ENCODE peak calls at places on chromosomes 5 and 9, in five cellular contexts. K is GM23248, W is neuronal stem cell, G is PC-9, B is mesenchymal stem cell. J is an unnamed sample.
A peak's percentile ranks its signal among the peaks of the same experiment; 100 is the strongest.

GRCh38 chr5:64505769-64506566 is at the start of gene RGS7BP:
- DNase-seq in K (peak; percentile 44), W (peak; percentile 64), G (no peak), B (peak; percentile 68), J (peak; percentile 38)

GRCh38 chr9:2711716-2712115 is 5.6 kb upstream of the KCNV2 start:
- DNase-seq in K (no peak), W (no peak), G (no peak), B (no peak), J (no peak)

GRCh38 chr5:108629779-108630178 is 117.9 kb upstream of the FER start:
- DNase-seq in K (no peak), W (no peak), G (no peak), B (no peak), J (no peak)

GRCh38 chr5:135222771-135223170 is 176.3 kb downstream of the MACROH2A1 start:
- DNase-seq in K (no peak), W (no peak), G (no peak), B (no peak), J (no peak)

GRCh38 chr9:113570749-113571711 is 107.5 kb downstream of the RGS3 start:
- DNase-seq in K (no peak), W (no peak), G (peak; percentile 82), B (peak; percentile 61), J (no peak)

GRCh38 chr5:133200256-133200655 is 148.4 kb downstream of the HSPA4 start:
- DNase-seq in K (no peak), W (no peak), G (no peak), B (no peak), J (peak; percentile 78)

GRCh38 chr5:72237415-72237814 is 82.6 kb downstream of the MRPS27 start:
- DNase-seq in K (peak; percentile 37), W (no peak), G (no peak), B (peak; percentile 34), J (no peak)

GRCh38 chr5:77620404-77620803 is 18.1 kb downstream of the OTP start:
- DNase-seq in K (no peak), W (no peak), G (peak; percentile 77), B (no peak), J (no peak)

GRCh38 chr5:10652151-10652550 is 88.3 kb downstream of the ANKRD33B start:
- DNase-seq in K (no peak), W (no peak), G (no peak), B (no peak), J (no peak)

GRCh38 chr9:81335879-81336421 is 353.4 kb downstream of the TLE1 start:
- DNase-seq in K (no peak), W (no peak), G (no peak), B (no peak), J (no peak)

GRCh38 chr5:142798099-142798768 is 28.1 kb downstream of the ARHGAP26 start:
- DNase-seq in K (no peak), W (no peak), G (no peak), B (no peak), J (no peak)

GRCh38 chr5:133032852-133033742 is 6.7 kb upstream of the ZCCHC10 start:
- DNase-seq in K (no peak), W (no peak), G (peak; percentile 47), B (no peak), J (no peak)

GRCh38 chr9:90342607-90343006 is 300.0 kb downstream of the DIRAS2 start:
- DNase-seq in K (no peak), W (no peak), G (no peak), B (no peak), J (no peak)

GRCh38 chr5:124856726-124857125 is 110.3 kb upstream of the ZNF608 start:
- DNase-seq in K (no peak), W (no peak), G (no peak), B (no peak), J (no peak)

GRCh38 chr9:95649801-95650213 is 133.0 kb upstream of the PTCH1 start:
- DNase-seq in K (peak; percentile 50), W (no peak), G (no peak), B (no peak), J (no peak)

GRCh38 chr9:87910821-87911220 is 6.9 kb upstream of the SPATA31C1 start:
- DNase-seq in K (peak; percentile 65), W (no peak), G (no peak), B (no peak), J (no peak)

GRCh38 chr5:113489299-113489698 is 1.0 kb upstream of the MCC start:
- DNase-seq in K (peak; percentile 97), W (no peak), G (peak; percentile 95), B (peak; percentile 99), J (peak; percentile 22)

GRCh38 chr9:124209279-124209678 is 48.5 kb upstream of the NEK6 start:
- DNase-seq in K (no peak), W (peak; percentile 29), G (no peak), B (no peak), J (no peak)

GRCh38 chr5:43000198-43000840 is 39.8 kb downstream of the ANXA2R start:
- DNase-seq in K (peak; percentile 52), W (no peak), G (peak; percentile 69), B (peak; percentile 69), J (no peak)

GRCh38 chr9:20376042-20376441 is 246.3 kb downstream of the MLLT3 start:
- DNase-seq in K (no peak), W (no peak), G (no peak), B (no peak), J (no peak)

GRCh38 chr9:71780953-71781352 is 12.6 kb upstream of the CEMIP2 start:
- DNase-seq in K (no peak), W (no peak), G (no peak), B (no peak), J (no peak)

GRCh38 chr5:93280518-93280917 is 300.5 kb downstream of the NR2F1-AS1 start:
- DNase-seq in K (no peak), W (no peak), G (no peak), B (no peak), J (no peak)

GRCh38 chr9:136539427-136540412 is 6.1 kb downstream of the NOTCH1 start:
- DNase-seq in K (no peak), W (no peak), G (peak; percentile 88), B (peak; percentile 79), J (no peak)

GRCh38 chr5:141800629-141801028 is 77.6 kb downstream of the PCDH1 start:
- DNase-seq in K (peak; percentile 42), W (no peak), G (no peak), B (no peak), J (peak; percentile 84)

GRCh38 chr5:53041071-53041692 is 52.0 kb downstream of the ITGA2 start:
- DNase-seq in K (peak; percentile 64), W (no peak), G (no peak), B (peak; percentile 66), J (no peak)

GRCh38 chr9:126703330-126704156 is 89.8 kb downstream of the LMX1B start:
- DNase-seq in K (no peak), W (no peak), G (no peak), B (no peak), J (peak; percentile 27)

GRCh38 chr5:157563373-157564148 is 12.0 kb downstream of the ADAM19 start:
- DNase-seq in K (peak; percentile 83), W (no peak), G (peak; percentile 15), B (peak; percentile 62), J (peak; percentile 49)

GRCh38 chr9:36169166-36169565 is at the start of gene CCIN:
- DNase-seq in K (no peak), W (no peak), G (no peak), B (no peak), J (no peak)

GRCh38 chr5:60888359-60889061 is 44.4 kb upstream of the ELOVL7 start:
- DNase-seq in K (no peak), W (no peak), G (no peak), B (no peak), J (no peak)

GRCh38 chr5:54886866-54887265 is 98.5 kb downstream of the ESM1 start:
- DNase-seq in K (no peak), W (no peak), G (no peak), B (no peak), J (no peak)

GRCh38 chr5:91135475-91136248 is 247.5 kb downstream of the ARRDC3 start:
- DNase-seq in K (no peak), W (no peak), G (peak; percentile 56), B (no peak), J (no peak)
- H3K4me2 ChIP-seq in K (no peak overlapping the region), W (no peak overlapping the region), G (peak overlapping the region; percentile 34), B (no peak overlapping the region), J (no peak overlapping the region)

DNA sequence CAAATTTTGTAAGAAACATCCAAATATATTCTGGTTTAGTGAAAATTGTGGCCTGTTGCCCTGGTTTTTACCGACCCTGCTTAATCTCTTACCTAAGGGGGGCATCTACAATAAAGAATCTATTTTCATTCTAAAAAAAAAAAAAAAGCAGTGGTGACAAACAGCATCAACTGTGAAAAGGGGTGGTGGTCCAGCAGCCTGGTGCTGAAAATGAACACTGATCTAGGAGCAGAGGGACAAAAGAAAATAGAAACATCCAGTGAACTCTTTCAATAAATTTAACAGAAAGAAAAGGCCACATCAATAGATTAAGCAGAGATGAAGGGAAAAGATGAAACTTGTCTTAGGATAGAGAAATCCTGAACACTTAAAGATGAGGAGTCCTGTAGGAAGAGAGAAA is 348.7 kb upstream of the GRAMD2B start:
- DNase-seq in K (no peak), W (no peak), G (no peak), B (no peak), J (no peak)
- H3K4me2 ChIP-seq in K (no peak overlapping the region), W (no peak overlapping the region), G (no peak overlapping the region), B (no peak overlapping the region), J (no peak overlapping the region)

DNA sequence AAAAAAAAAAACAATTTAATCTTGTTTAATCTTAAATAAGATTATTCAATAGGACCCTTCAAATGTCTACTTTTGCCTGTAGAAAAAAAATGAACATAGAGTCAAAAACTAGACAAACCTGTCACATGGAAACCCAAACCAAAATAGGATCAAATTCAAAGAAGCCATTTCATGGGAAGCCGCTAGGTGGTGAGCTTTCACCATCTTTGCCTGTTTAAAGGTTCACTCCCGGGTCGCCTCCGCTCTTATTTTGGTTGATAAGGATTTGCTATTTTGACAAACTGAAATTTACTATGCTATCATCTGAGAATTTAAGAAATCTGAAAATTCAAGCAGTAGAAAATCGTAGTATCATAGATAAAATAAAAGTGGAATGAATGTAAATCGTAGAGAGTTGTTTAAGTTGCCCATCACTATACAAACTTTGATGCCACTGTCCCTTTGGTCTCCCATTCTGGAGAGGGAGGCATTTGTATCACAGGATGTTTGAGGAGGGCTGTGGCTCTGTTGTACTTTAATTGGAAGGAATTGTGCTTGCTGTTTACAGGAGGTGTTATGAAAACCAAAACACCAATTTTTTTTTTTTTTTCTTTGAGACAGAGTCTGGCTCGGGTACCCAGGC is 43.5 kb upstream of the DNAH5 start:
- DNase-seq in K (peak; percentile 84), W (peak; percentile 53), G (peak; percentile 69), B (peak; percentile 71), J (peak; percentile 73)
- H3K4me2 ChIP-seq in K (peak overlapping the region; percentile 4), W (no peak overlapping the region), G (peak overlapping the region; percentile 26), B (no peak overlapping the region), J (no peak overlapping the region)

DNA sequence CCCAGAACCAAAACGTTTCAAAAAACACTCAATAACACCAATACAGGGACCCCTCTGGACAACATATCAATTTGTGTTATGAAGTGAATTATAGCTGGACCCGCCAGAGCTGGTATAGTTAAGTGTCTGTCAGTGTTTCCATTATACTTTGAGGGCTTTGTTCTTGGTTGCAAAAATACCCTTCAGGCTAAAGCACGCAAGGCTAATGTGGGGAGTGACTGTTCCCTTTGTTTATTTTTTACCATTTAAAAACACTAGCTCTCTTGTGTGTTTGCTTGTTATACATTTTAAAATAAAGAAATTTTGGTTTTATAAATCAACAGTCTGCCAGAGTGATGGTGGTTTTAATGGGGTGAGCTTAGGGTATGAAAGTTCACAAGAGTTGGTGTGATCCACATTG is 859.5 kb downstream of the PTPRD start:
- DNase-seq in K (no peak), W (no peak), G (no peak), B (peak; percentile 4), J (no peak)
- H3K4me2 ChIP-seq in K (no peak overlapping the region), W (no peak overlapping the region), G (no peak overlapping the region), B (no peak overlapping the region), J (no peak overlapping the region)

GRCh38 chr5:150461231-150461630 is 11.7 kb upstream of the RPS14 start:
- DNase-seq in K (no peak), W (no peak), G (no peak), B (no peak), J (no peak)
- H3K4me2 ChIP-seq in K (no peak overlapping the region), W (no peak overlapping the region), G (no peak overlapping the region), B (no peak overlapping the region), J (no peak overlapping the region)

GRCh38 chr5:69136296-69136695 is 30.7 kb upstream of the CCNB1 start:
- DNase-seq in K (no peak), W (no peak), G (peak; percentile 75), B (peak; percentile 41), J (no peak)
- H3K4me2 ChIP-seq in K (no peak overlapping the region), W (no peak overlapping the region), G (no peak overlapping the region), B (no peak overlapping the region), J (no peak overlapping the region)

J was measured in SK-N-SH.